ENCODE peak calls at places on chromosomes 6 and 20, in six cellular contexts. One of them, this sample, is unnamed.

GRCh38 chr6:169316651-169317050 is 63.0 kb upstream of the THBS2 start:
- DNase-seq in neural progenitor cell: no peak
- DNase-seq in cardiac muscle cell: no peak
- DNase-seq in lung microvascular endothelial cell: no peak
- DNase-seq in GM20000: no peak
- DNase-seq in spleen: no peak
- DNase-seq in this sample: no peak

GRCh38 chr6:131024565-131024964 is 38.5 kb downstream of the EPB41L2 start:
- DNase-seq in neural progenitor cell: no peak
- DNase-seq in cardiac muscle cell: no peak
- DNase-seq in lung microvascular endothelial cell: no peak
- DNase-seq in GM20000: no peak
- DNase-seq in spleen: no peak
- DNase-seq in this sample: no peak

GRCh38 chr6:118344014-118344670 is 204.0 kb upstream of the PLN start:
- DNase-seq in neural progenitor cell: no peak
- DNase-seq in cardiac muscle cell: no peak
- DNase-seq in lung microvascular endothelial cell: no peak
- DNase-seq in GM20000: no peak
- DNase-seq in spleen: no peak
- DNase-seq in this sample: no peak

GRCh38 chr20:53660078-53660909 is 66.7 kb upstream of the ZNF217 start:
- DNase-seq in neural progenitor cell: peak
- DNase-seq in cardiac muscle cell: no peak
- DNase-seq in lung microvascular endothelial cell: no peak
- DNase-seq in GM20000: no peak
- DNase-seq in spleen: peak
- DNase-seq in this sample: no peak

GRCh38 chr20:11766961-11767360 is 150.7 kb upstream of the BTBD3 start:
- DNase-seq in neural progenitor cell: no peak
- DNase-seq in cardiac muscle cell: no peak
- DNase-seq in lung microvascular endothelial cell: no peak
- DNase-seq in GM20000: no peak
- DNase-seq in spleen: no peak
- DNase-seq in this sample: no peak

GRCh38 chr6:166541876-166542579 is 44.5 kb downstream of the RAMACL start:
- DNase-seq in neural progenitor cell: no peak
- DNase-seq in cardiac muscle cell: no peak
- DNase-seq in lung microvascular endothelial cell: peak
- DNase-seq in GM20000: no peak
- DNase-seq in spleen: no peak
- DNase-seq in this sample: no peak

GRCh38 chr6:78505178-78505577 is 362.2 kb upstream of the IRAK1BP1 start:
- DNase-seq in neural progenitor cell: no peak
- DNase-seq in cardiac muscle cell: no peak
- DNase-seq in lung microvascular endothelial cell: peak
- DNase-seq in GM20000: no peak
- DNase-seq in spleen: no peak
- DNase-seq in this sample: no peak

GRCh38 chr6:31918069-31918725 is 9.3 kb upstream of the C2 start:
- DNase-seq in neural progenitor cell: no peak
- DNase-seq in cardiac muscle cell: no peak
- DNase-seq in lung microvascular endothelial cell: no peak
- DNase-seq in GM20000: no peak
- DNase-seq in spleen: peak
- DNase-seq in this sample: no peak

GRCh38 chr6:144951730-144952437 is 666.7 kb downstream of the UTRN start:
- DNase-seq in neural progenitor cell: no peak
- DNase-seq in cardiac muscle cell: no peak
- DNase-seq in lung microvascular endothelial cell: no peak
- DNase-seq in GM20000: no peak
- DNase-seq in spleen: no peak
- DNase-seq in this sample: no peak

GRCh38 chr6:6191476-6191875 is 129.0 kb downstream of the F13A1 start:
- DNase-seq in neural progenitor cell: peak
- DNase-seq in cardiac muscle cell: peak
- DNase-seq in lung microvascular endothelial cell: no peak
- DNase-seq in GM20000: no peak
- DNase-seq in spleen: no peak
- DNase-seq in this sample: no peak

GRCh38 chr6:99016355-99016754 is 68.6 kb upstream of the FBXL4 start:
- DNase-seq in neural progenitor cell: no peak
- DNase-seq in cardiac muscle cell: no peak
- DNase-seq in lung microvascular endothelial cell: no peak
- DNase-seq in GM20000: no peak
- DNase-seq in spleen: no peak
- DNase-seq in this sample: peak

GRCh38 chr6:83824831-83825230 is 28.3 kb upstream of the RIPPLY2 start:
- DNase-seq in neural progenitor cell: no peak
- DNase-seq in cardiac muscle cell: no peak
- DNase-seq in lung microvascular endothelial cell: peak
- DNase-seq in GM20000: no peak
- DNase-seq in spleen: no peak
- DNase-seq in this sample: no peak

GRCh38 chr20:51804754-51805153 is 2.4 kb upstream of the SALL4 start:
- DNase-seq in neural progenitor cell: peak
- DNase-seq in cardiac muscle cell: no peak
- DNase-seq in lung microvascular endothelial cell: no peak
- DNase-seq in GM20000: no peak
- DNase-seq in spleen: no peak
- DNase-seq in this sample: no peak

GRCh38 chr20:1085515-1086272 is 32.7 kb upstream of the PSMF1 start:
- DNase-seq in neural progenitor cell: no peak
- DNase-seq in cardiac muscle cell: no peak
- DNase-seq in lung microvascular endothelial cell: no peak
- DNase-seq in GM20000: no peak
- DNase-seq in spleen: no peak
- DNase-seq in this sample: no peak

GRCh38 chr6:156175971-156176421 is 601.2 kb upstream of the ARID1B start:
- DNase-seq in neural progenitor cell: peak
- DNase-seq in cardiac muscle cell: peak
- DNase-seq in lung microvascular endothelial cell: peak
- DNase-seq in GM20000: no peak
- DNase-seq in spleen: no peak
- DNase-seq in this sample: no peak

GRCh38 chr6:4667591-4667990 is 108.6 kb upstream of the CDYL start:
- DNase-seq in neural progenitor cell: no peak
- DNase-seq in cardiac muscle cell: no peak
- DNase-seq in lung microvascular endothelial cell: no peak
- DNase-seq in GM20000: no peak
- DNase-seq in spleen: no peak
- DNase-seq in this sample: no peak

GRCh38 chr20:9615766-9616454 is 101.5 kb downstream of the LAMP5 start:
- DNase-seq in neural progenitor cell: no peak
- DNase-seq in cardiac muscle cell: no peak
- DNase-seq in lung microvascular endothelial cell: no peak
- DNase-seq in GM20000: peak
- DNase-seq in spleen: no peak
- DNase-seq in this sample: no peak

GRCh38 chr6:18034798-18035202 is 47.4 kb upstream of the KIF13A start:
- DNase-seq in neural progenitor cell: no peak
- DNase-seq in cardiac muscle cell: no peak
- DNase-seq in lung microvascular endothelial cell: peak
- DNase-seq in GM20000: no peak
- DNase-seq in spleen: no peak
- DNase-seq in this sample: no peak

GRCh38 chr6:124967444-124967843 is 5.2 kb downstream of the RNF217 start:
- DNase-seq in neural progenitor cell: no peak
- DNase-seq in cardiac muscle cell: no peak
- DNase-seq in lung microvascular endothelial cell: no peak
- DNase-seq in GM20000: no peak
- DNase-seq in spleen: no peak
- DNase-seq in this sample: no peak

GRCh38 chr6:29632789-29633531 is at the start of gene GABBR1:
- DNase-seq in neural progenitor cell: peak
- DNase-seq in cardiac muscle cell: peak
- DNase-seq in lung microvascular endothelial cell: no peak
- DNase-seq in GM20000: peak
- DNase-seq in spleen: peak
- DNase-seq in this sample: no peak

GRCh38 chr6:31540640-31541039 is 1.2 kb downstream of the DDX39B start:
- DNase-seq in neural progenitor cell: no peak
- DNase-seq in cardiac muscle cell: no peak
- DNase-seq in lung microvascular endothelial cell: no peak
- DNase-seq in GM20000: no peak
- DNase-seq in spleen: no peak
- DNase-seq in this sample: no peak

GRCh38 chr6:91141352-91141751 is 554.5 kb upstream of the MAP3K7 start:
- DNase-seq in neural progenitor cell: no peak
- DNase-seq in cardiac muscle cell: no peak
- DNase-seq in lung microvascular endothelial cell: no peak
- DNase-seq in GM20000: no peak
- DNase-seq in spleen: no peak
- DNase-seq in this sample: no peak